ENCODE peak calls at places on chromosomes 12 and 14, in four cellular contexts. M is keratinocyte; A is CD4-positive, CD25-positive, alpha-beta regulatory T cell; S is astrocyte. H is an unnamed sample. For H3K9me3, the result is how much of the 10 kb centered on the place peaks cover.

GRCh38 chr12:6534914-6535696 is 788 bp downstream of the GAPDH start:
- DNase-seq in M (no peak), A (peak), S (peak), H (peak)

GRCh38 chr12:56723889-56724659 is 1.0 kb downstream of the NACA start:
- DNase-seq in M (no peak), A (peak), S (peak), H (peak)

GRCh38 chr12:58575281-58575680 is 345.0 kb downstream of the LRIG3 start:
- DNase-seq in M (no peak), A (no peak), S (peak), H (no peak)

GRCh38 chr14:103550451-103551337 is 11.8 kb downstream of the BAG5 start:
- DNase-seq in M (no peak), A (no peak), S (no peak), H (no peak)

GRCh38 chr14:98259881-98260280 is 1012.1 kb downstream of the BCL11B start:
- DNase-seq in M (peak), A (no peak), S (peak), H (no peak)

GRCh38 chr12:58668831-58669230 is 251.5 kb downstream of the LRIG3 start:
- DNase-seq in M (no peak), A (no peak), S (peak), H (no peak)

GRCh38 chr12:54394281-54394719 is 9.8 kb upstream of the ZNF385A start:
- DNase-seq in M (no peak), A (peak), S (peak), H (no peak)

GRCh38 chr14:72416081-72416849 is 477.6 kb downstream of the DPF3 start:
- DNase-seq in M (no peak), A (no peak), S (no peak), H (no peak)

GRCh38 chr12:111964935-111965334 is 48.0 kb downstream of the TMEM116 start:
- DNase-seq in M (no peak), A (no peak), S (no peak), H (no peak)
- H3K9me3 ChIP-seq in M (under half), A (under half), S (under half), H (under half)

DNA sequence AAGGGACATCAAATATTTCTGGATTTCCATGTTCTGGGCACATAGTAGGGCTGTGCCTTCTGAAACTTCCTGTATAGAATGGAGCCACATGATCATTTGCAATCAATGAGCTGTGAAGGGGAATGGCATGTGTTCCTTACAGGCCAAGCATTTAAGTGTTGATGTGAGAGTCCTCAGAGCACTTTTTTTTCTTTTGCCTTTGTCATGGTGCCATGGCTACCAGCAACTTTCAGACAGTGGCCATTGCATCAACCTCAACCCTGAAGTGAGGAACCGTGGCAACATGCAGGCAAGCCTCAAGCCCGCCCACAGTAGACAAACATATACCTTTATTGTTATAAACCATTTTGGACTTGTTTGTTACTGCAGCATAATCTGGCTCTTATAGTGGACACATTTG is 948.1 kb downstream of the NRXN3 start:
- DNase-seq in M (no peak), A (no peak), S (no peak), H (no peak)
- H3K9me3 ChIP-seq in M (under half), A (under half), S (under half), H (under half)

GRCh38 chr12:131408036-131408365 is 302.9 kb upstream of the SFSWAP start:
- DNase-seq in M (no peak), A (no peak), S (no peak), H (no peak)
- H3K9me3 ChIP-seq in M (under half), A (under half), S (under half), H (under half)

GRCh38 chr12:34236073-34236472 is 213.8 kb downstream of the ALG10 start:
- DNase-seq in M (no peak), A (no peak), S (no peak), H (no peak)
- H3K9me3 ChIP-seq in M (under half), A (under half), S (under half), H (under half)

DNA sequence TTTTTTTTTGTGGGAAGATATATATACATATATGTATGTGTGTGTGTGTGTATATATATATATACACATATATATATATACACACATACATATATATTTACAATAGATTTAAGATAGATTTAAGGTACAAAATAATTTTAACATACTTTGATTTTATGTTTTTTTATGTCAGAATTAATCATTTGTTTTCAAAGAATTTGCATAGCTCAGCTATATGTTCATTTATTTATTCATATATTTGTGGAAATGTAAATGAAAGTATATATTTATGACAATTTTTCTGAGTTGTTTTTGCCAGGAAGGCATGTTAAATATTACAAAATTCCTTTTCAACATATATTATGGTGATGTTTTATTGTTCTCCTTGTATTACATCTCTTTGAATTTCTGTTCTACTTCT is 887.4 kb upstream of the NOVA1 start:
- DNase-seq in M (no peak), A (no peak), S (no peak), H (no peak)
- H3K9me3 ChIP-seq in M (under half), A (under half), S (under half), H (under half)

DNA sequence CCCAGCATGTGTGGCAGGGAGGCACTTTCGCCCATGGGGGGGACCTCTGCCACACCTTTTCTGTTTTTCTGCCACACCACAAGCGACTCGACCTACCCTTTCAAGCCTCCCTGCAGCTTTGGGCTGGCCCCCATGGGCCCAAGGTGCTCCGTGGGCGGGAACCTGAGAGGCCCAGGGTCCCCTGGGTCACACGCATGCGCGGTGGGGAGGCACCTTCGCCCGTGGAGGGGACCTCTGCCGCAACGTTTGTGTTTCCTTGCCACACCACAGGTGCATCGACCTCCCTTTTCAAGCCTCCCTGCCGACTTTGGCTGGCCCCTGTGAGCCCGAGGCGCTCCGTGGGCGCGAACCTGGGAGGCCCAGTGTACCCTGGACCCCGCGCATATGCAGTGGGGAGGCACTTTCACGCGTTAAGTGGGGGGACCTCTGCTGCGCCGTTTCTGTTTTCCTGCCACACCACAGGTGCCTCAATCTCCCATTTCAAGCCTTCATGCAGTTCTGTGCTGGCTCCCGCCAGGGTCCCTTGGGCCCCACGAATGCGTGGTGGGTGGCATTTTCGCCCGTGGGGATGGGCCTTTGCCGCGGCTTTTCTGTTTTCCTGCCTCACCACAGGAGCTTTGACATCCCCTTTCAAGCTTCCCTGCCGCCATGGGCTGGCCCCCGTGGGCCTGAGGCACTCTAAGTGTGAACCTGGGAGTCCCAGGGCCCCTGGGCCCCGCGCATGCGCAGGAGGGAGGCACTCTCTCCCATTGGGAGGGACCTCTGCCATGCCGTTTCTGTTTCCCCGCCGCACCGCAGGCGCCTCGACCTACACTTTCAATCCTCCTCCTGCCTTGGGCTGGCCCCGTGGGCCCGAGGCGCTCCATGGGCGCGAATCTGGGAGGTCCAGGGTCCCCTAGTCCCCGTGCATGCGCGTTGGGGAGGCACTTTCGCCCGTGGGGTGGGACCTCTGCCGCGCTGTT is 332.2 kb downstream of the ALG10 start:
- DNase-seq in M (no peak), A (no peak), S (no peak), H (no peak)
- H3K9me3 ChIP-seq in M (under half), A (under half), S (under half), H (under half)

GRCh38 chr12:93669452-93669851 is 7.7 kb upstream of the CRADD start:
- DNase-seq in M (no peak), A (no peak), S (no peak), H (no peak)

GRCh38 chr12:93671044-93671443 is 6.1 kb upstream of the CRADD start:
- DNase-seq in M (no peak), A (no peak), S (no peak), H (no peak)

GRCh38 chr12:93670104-93670503 is 7.1 kb upstream of the CRADD start:
- DNase-seq in M (no peak), A (no peak), S (no peak), H (no peak)

GRCh38 chr12:93667672-93668071 is 9.5 kb upstream of the CRADD start:
- DNase-seq in M (no peak), A (no peak), S (peak), H (no peak)

DNA sequence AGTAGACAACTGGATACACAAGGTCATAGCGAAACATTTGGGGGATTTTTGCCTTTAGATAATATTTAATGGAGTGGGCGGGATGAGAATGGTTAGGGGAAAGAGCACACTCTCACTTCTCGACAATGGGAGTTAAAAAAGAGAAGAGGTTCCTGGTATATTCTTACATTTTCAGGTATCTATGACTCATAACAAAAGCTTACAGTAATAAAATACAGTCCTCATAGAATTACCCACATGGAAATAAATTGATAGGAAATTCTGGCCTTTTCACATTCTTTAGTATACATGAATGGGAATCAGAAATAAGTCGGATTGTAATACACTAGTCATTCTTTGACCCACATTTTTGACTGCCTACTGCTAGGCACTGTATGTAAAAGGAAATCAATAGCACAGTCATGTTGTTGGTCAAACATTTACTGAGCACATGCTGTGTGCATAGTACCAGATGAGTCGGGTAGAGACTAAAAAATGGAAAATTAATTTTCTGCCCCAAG is 8.2 kb upstream of the CRADD start:
- DNase-seq in M (no peak), A (no peak), S (no peak), H (no peak)
- H3K9me3 ChIP-seq in M (under half), A (under half), S (under half), H (under half)

GRCh38 chr12:130076126-130076525 is 86.1 kb upstream of the FZD10 start:
- DNase-seq in M (no peak), A (no peak), S (no peak), H (no peak)
- H3K9me3 ChIP-seq in M (under half), A (under half), S (under half), H (under half)

GRCh38 chr14:90450151-90450550 is 53.3 kb downstream of the CALM1 start:
- DNase-seq in M (no peak), A (no peak), S (no peak), H (no peak)
- H3K9me3 ChIP-seq in M (under half), A (under half), S (under half), H (under half)

DNA sequence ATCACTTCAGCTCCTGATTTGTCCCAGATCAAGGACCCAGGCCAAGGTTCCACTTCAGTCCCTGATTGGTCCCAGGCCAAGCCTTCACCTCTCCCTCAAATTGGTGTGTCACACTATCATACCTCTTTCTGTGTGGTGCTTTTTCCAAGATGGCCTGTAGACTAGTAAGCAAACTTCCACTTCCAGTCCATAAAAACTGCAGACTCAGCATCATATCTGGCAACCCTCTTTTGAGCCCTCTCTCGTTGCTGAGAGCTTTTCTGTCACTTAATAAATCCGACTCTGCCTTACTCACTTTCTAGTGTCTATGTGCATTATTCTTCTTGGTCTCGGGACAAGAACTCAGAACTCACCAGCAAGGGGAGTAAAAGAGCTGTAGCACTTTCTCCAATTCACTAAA is 1395.1 kb downstream of the LRFN5 start:
- DNase-seq in M (no peak), A (no peak), S (no peak), H (no peak)
- H3K9me3 ChIP-seq in M (under half), A (under half), S (under half), H (under half)

H was measured in MG63.